ENCODE peak calls at places on chromosomes 6 and 20, in six cellular contexts. One of them, this sample, is unnamed.

GRCh38 chr20:34753706-34754461 is 49.7 kb downstream of the TP53INP2 start:
- DNase-seq in SJSA1: no peak
- DNase-seq in COR-L47: no peak
- DNase-seq in upper lobe of right lung: no peak
- DNase-seq in lung: no peak
- DNase-seq in NCI-H1436: no peak
- DNase-seq in this sample: no peak

GRCh38 chr20:58087567-58087858 is 140.9 kb downstream of the ANKRD60 start:
- DNase-seq in COR-L47: no peak
- DNase-seq in SJSA1: peak
- DNase-seq in upper lobe of right lung: no peak
- DNase-seq in NCI-H1436: no peak
- DNase-seq in lung: no peak
- DNase-seq in this sample: no peak

GRCh38 chr6:125363360-125364121 is 61.8 kb upstream of the HDDC2 start:
- DNase-seq in NCI-H1436: no peak
- DNase-seq in SJSA1: peak
- DNase-seq in COR-L47: peak
- DNase-seq in upper lobe of right lung: peak
- DNase-seq in lung: no peak
- DNase-seq in this sample: no peak

GRCh38 chr20:50534567-50534966 is 24.4 kb downstream of the PTPN1 start:
- DNase-seq in upper lobe of right lung: no peak
- DNase-seq in COR-L47: no peak
- DNase-seq in SJSA1: no peak
- DNase-seq in NCI-H1436: no peak
- DNase-seq in lung: peak
- DNase-seq in this sample: no peak

GRCh38 chr6:37862992-37863391 is 43.5 kb downstream of the ZFAND3 start:
- DNase-seq in SJSA1: no peak
- DNase-seq in lung: no peak
- DNase-seq in upper lobe of right lung: no peak
- DNase-seq in COR-L47: no peak
- DNase-seq in NCI-H1436: no peak
- DNase-seq in this sample: no peak

GRCh38 chr20:38094373-38094775 is 60.8 kb downstream of the RPRD1B start:
- DNase-seq in upper lobe of right lung: no peak
- DNase-seq in COR-L47: no peak
- DNase-seq in NCI-H1436: no peak
- DNase-seq in lung: no peak
- DNase-seq in SJSA1: no peak
- DNase-seq in this sample: no peak

GRCh38 chr20:7094438-7094997 is 327.0 kb downstream of the BMP2 start:
- DNase-seq in lung: no peak
- DNase-seq in SJSA1: peak
- DNase-seq in NCI-H1436: peak
- DNase-seq in upper lobe of right lung: no peak
- DNase-seq in COR-L47: peak
- DNase-seq in this sample: peak

GRCh38 chr6:134519456-134519855 is 201.5 kb upstream of the SGK1 start:
- DNase-seq in SJSA1: no peak
- DNase-seq in COR-L47: no peak
- DNase-seq in lung: no peak
- DNase-seq in NCI-H1436: no peak
- DNase-seq in upper lobe of right lung: no peak
- DNase-seq in this sample: no peak

GRCh38 chr20:63699466-63700198 is 3.2 kb downstream of the TNFRSF6B start:
- DNase-seq in lung: no peak
- DNase-seq in SJSA1: no peak
- DNase-seq in NCI-H1436: no peak
- DNase-seq in upper lobe of right lung: no peak
- DNase-seq in COR-L47: no peak
- DNase-seq in this sample: no peak

GRCh38 chr6:166930354-166930891 is 25.9 kb downstream of the RNASET2 start:
- DNase-seq in COR-L47: no peak
- DNase-seq in NCI-H1436: no peak
- DNase-seq in SJSA1: no peak
- DNase-seq in upper lobe of right lung: no peak
- DNase-seq in lung: no peak
- DNase-seq in this sample: no peak

GRCh38 chr20:48541581-48542071 is 286.2 kb downstream of the PREX1 start:
- DNase-seq in upper lobe of right lung: no peak
- DNase-seq in COR-L47: no peak
- DNase-seq in NCI-H1436: no peak
- DNase-seq in SJSA1: no peak
- DNase-seq in lung: no peak
- DNase-seq in this sample: no peak

GRCh38 chr20:48776306-48776705 is 51.5 kb downstream of the PREX1 start:
- DNase-seq in SJSA1: peak
- DNase-seq in COR-L47: no peak
- DNase-seq in NCI-H1436: no peak
- DNase-seq in upper lobe of right lung: no peak
- DNase-seq in lung: no peak
- DNase-seq in this sample: no peak

GRCh38 chr20:39066464-39066863 is 104.3 kb downstream of the DHX35 start:
- DNase-seq in upper lobe of right lung: no peak
- DNase-seq in SJSA1: no peak
- DNase-seq in NCI-H1436: peak
- DNase-seq in COR-L47: peak
- DNase-seq in lung: no peak
- DNase-seq in this sample: no peak

GRCh38 chr20:25532015-25532751 is 53.1 kb downstream of the NINL start:
- DNase-seq in COR-L47: no peak
- DNase-seq in NCI-H1436: no peak
- DNase-seq in upper lobe of right lung: no peak
- DNase-seq in SJSA1: no peak
- DNase-seq in lung: no peak
- DNase-seq in this sample: no peak

GRCh38 chr20:63233924-63234323 is 1.8 kb upstream of the BIRC7 start:
- DNase-seq in SJSA1: no peak
- DNase-seq in lung: no peak
- DNase-seq in upper lobe of right lung: no peak
- DNase-seq in NCI-H1436: no peak
- DNase-seq in COR-L47: no peak
- DNase-seq in this sample: no peak

GRCh38 chr20:14523090-14523489 is 185.7 kb upstream of the FLRT3 start:
- DNase-seq in COR-L47: no peak
- DNase-seq in upper lobe of right lung: no peak
- DNase-seq in lung: no peak
- DNase-seq in SJSA1: no peak
- DNase-seq in NCI-H1436: no peak
- DNase-seq in this sample: no peak

GRCh38 chr20:17391108-17391771 is 139.9 kb downstream of the BFSP1 start:
- DNase-seq in NCI-H1436: no peak
- DNase-seq in lung: no peak
- DNase-seq in upper lobe of right lung: no peak
- DNase-seq in SJSA1: no peak
- DNase-seq in COR-L47: no peak
- DNase-seq in this sample: no peak

GRCh38 chr6:117840541-117840983 is 66.5 kb upstream of the SLC35F1 start:
- DNase-seq in lung: no peak
- DNase-seq in SJSA1: no peak
- DNase-seq in NCI-H1436: no peak
- DNase-seq in COR-L47: no peak
- DNase-seq in upper lobe of right lung: no peak
- DNase-seq in this sample: peak

GRCh38 chr6:105890521-105891244 is 195.5 kb upstream of the PRDM1 start:
- DNase-seq in lung: no peak
- DNase-seq in upper lobe of right lung: no peak
- DNase-seq in SJSA1: no peak
- DNase-seq in COR-L47: no peak
- DNase-seq in NCI-H1436: no peak
- DNase-seq in this sample: no peak

GRCh38 chr6:7846971-7847818 is 63.4 kb downstream of the TXNDC5 start:
- DNase-seq in SJSA1: no peak
- DNase-seq in COR-L47: no peak
- DNase-seq in lung: no peak
- DNase-seq in NCI-H1436: no peak
- DNase-seq in upper lobe of right lung: no peak
- DNase-seq in this sample: no peak

GRCh38 chr6:54404791-54405190 is 96.5 kb downstream of the TINAG start:
- DNase-seq in SJSA1: no peak
- DNase-seq in NCI-H1436: no peak
- DNase-seq in upper lobe of right lung: no peak
- DNase-seq in COR-L47: no peak
- DNase-seq in lung: no peak
- DNase-seq in this sample: no peak

GRCh38 chr6:52929321-52930164 is 20.0 kb upstream of the GSTA3 start:
- DNase-seq in COR-L47: peak
- DNase-seq in NCI-H1436: no peak
- DNase-seq in upper lobe of right lung: peak
- DNase-seq in lung: peak
- DNase-seq in SJSA1: peak
- DNase-seq in this sample: no peak

GRCh38 chr20:5835234-5835845 is 85.1 kb downstream of the SHLD1 start:
- DNase-seq in lung: no peak
- DNase-seq in upper lobe of right lung: no peak
- DNase-seq in SJSA1: no peak
- DNase-seq in COR-L47: peak
- DNase-seq in NCI-H1436: no peak
- DNase-seq in this sample: no peak

GRCh38 chr6:36642913-36643817 is 35.3 kb upstream of the CDKN1A start:
- DNase-seq in SJSA1: peak
- DNase-seq in COR-L47: no peak
- DNase-seq in NCI-H1436: no peak
- DNase-seq in lung: peak
- DNase-seq in upper lobe of right lung: no peak
- DNase-seq in this sample: no peak

GRCh38 chr6:138800377-138801150 is 4.7 kb downstream of the ECT2L start:
- DNase-seq in SJSA1: no peak
- DNase-seq in NCI-H1436: no peak
- DNase-seq in upper lobe of right lung: no peak
- DNase-seq in COR-L47: no peak
- DNase-seq in lung: no peak
- DNase-seq in this sample: no peak

GRCh38 chr20:2879148-2879547 is 5.9 kb downstream of the PTPRA start:
- DNase-seq in lung: no peak
- DNase-seq in SJSA1: no peak
- DNase-seq in upper lobe of right lung: no peak
- DNase-seq in NCI-H1436: no peak
- DNase-seq in COR-L47: no peak
- DNase-seq in this sample: no peak

GRCh38 chr20:5073154-5074049 is 46.4 kb downstream of the PCNA start:
- DNase-seq in upper lobe of right lung: peak
- DNase-seq in lung: peak
- DNase-seq in COR-L47: peak
- DNase-seq in NCI-H1436: no peak
- DNase-seq in SJSA1: peak
- DNase-seq in this sample: no peak

GRCh38 chr6:56246941-56247653 is at the start of gene COL21A1:
- DNase-seq in NCI-H1436: no peak
- DNase-seq in lung: peak
- DNase-seq in upper lobe of right lung: peak
- DNase-seq in SJSA1: no peak
- DNase-seq in COR-L47: no peak
- DNase-seq in this sample: no peak

GRCh38 chr6:33082702-33083101 is 6.9 kb downstream of the HLA-DPB1 start:
- DNase-seq in NCI-H1436: no peak
- DNase-seq in COR-L47: no peak
- DNase-seq in lung: no peak
- DNase-seq in upper lobe of right lung: peak
- DNase-seq in SJSA1: no peak
- DNase-seq in this sample: peak

GRCh38 chr6:156700440-156701057 is 76.6 kb upstream of the ARID1B start:
- DNase-seq in lung: no peak
- DNase-seq in SJSA1: no peak
- DNase-seq in upper lobe of right lung: no peak
- DNase-seq in NCI-H1436: no peak
- DNase-seq in COR-L47: no peak
- DNase-seq in this sample: no peak

GRCh38 chr6:33634986-33635385 is 13.9 kb downstream of the ITPR3 start:
- DNase-seq in COR-L47: no peak
- DNase-seq in lung: no peak
- DNase-seq in NCI-H1436: no peak
- DNase-seq in upper lobe of right lung: no peak
- DNase-seq in SJSA1: no peak
- DNase-seq in this sample: no peak

GRCh38 chr6:100657678-100658330 is 193.1 kb upstream of the SIM1 start:
- DNase-seq in NCI-H1436: peak
- DNase-seq in upper lobe of right lung: no peak
- DNase-seq in SJSA1: no peak
- DNase-seq in COR-L47: peak
- DNase-seq in lung: no peak
- DNase-seq in this sample: peak

GRCh38 chr6:107267006-107267405 is 151.7 kb upstream of the BEND3 start:
- DNase-seq in SJSA1: no peak
- DNase-seq in COR-L47: no peak
- DNase-seq in lung: no peak
- DNase-seq in upper lobe of right lung: no peak
- DNase-seq in NCI-H1436: no peak
- DNase-seq in this sample: no peak

GRCh38 chr6:75612921-75613534 is 11.3 kb downstream of the SENP6 start:
- DNase-seq in lung: no peak
- DNase-seq in upper lobe of right lung: no peak
- DNase-seq in NCI-H1436: no peak
- DNase-seq in SJSA1: no peak
- DNase-seq in COR-L47: no peak
- DNase-seq in this sample: no peak

GRCh38 chr6:121823437-121823851 is 388.0 kb downstream of the GJA1 start:
- DNase-seq in COR-L47: no peak
- DNase-seq in NCI-H1436: no peak
- DNase-seq in upper lobe of right lung: no peak
- DNase-seq in SJSA1: peak
- DNase-seq in lung: no peak
- DNase-seq in this sample: no peak

GRCh38 chr6:100988391-100988999 is 107.4 kb upstream of the ASCC3 start:
- DNase-seq in SJSA1: no peak
- DNase-seq in COR-L47: no peak
- DNase-seq in lung: no peak
- DNase-seq in NCI-H1436: no peak
- DNase-seq in upper lobe of right lung: no peak
- DNase-seq in this sample: no peak

GRCh38 chr6:106510090-106510970 is 119.0 kb downstream of the RTN4IP1 start:
- DNase-seq in SJSA1: peak
- DNase-seq in lung: peak
- DNase-seq in COR-L47: no peak
- DNase-seq in upper lobe of right lung: peak
- DNase-seq in NCI-H1436: peak
- DNase-seq in this sample: peak

GRCh38 chr20:31484001-31484400 is 8.9 kb downstream of the REM1 start:
- DNase-seq in upper lobe of right lung: no peak
- DNase-seq in NCI-H1436: no peak
- DNase-seq in COR-L47: no peak
- DNase-seq in SJSA1: no peak
- DNase-seq in lung: no peak
- DNase-seq in this sample: no peak